ENCODE peak calls at places on chromosomes 7 and 10, in six cellular contexts. F is NCI-H1092 treated with DMSO at 0.1 percent for 48 hours, K is RPMI7951, W is NCI-H1105, E is hypothalamus, N is kidney tubule cell. Q is an unnamed sample.

GRCh38 chr7:17298102-17298839 is at the start of gene AHR:
- DNase-seq in F (peak), K (peak), W (peak), E (peak), N (peak), Q (peak)

GRCh38 chr7:151865070-151865670 is 11.7 kb downstream of the PRKAG2 start:
- DNase-seq in F (no peak), K (no peak), W (no peak), E (no peak), N (no peak), Q (no peak)

GRCh38 chr10:63258920-63259678 is 126.0 kb downstream of the NRBF2 start:
- DNase-seq in F (no peak), K (no peak), W (no peak), E (no peak), N (no peak), Q (no peak)

GRCh38 chr7:93046641-93047040 is 71.1 kb downstream of the SAMD9 start:
- DNase-seq in F (no peak), K (peak), W (no peak), E (no peak), N (peak), Q (no peak)

GRCh38 chr10:77977016-77977415 is 50.5 kb upstream of the DLG5 start:
- DNase-seq in F (no peak), K (no peak), W (no peak), E (no peak), N (no peak), Q (no peak)

GRCh38 chr10:120415709-120416330 is 41.2 kb upstream of the PLPP4 start:
- DNase-seq in F (no peak), K (peak), W (no peak), E (no peak), N (peak), Q (no peak)

GRCh38 chr7:157404845-157405481 is 68.2 kb downstream of the DNAJB6 start:
- DNase-seq in F (no peak), K (peak), W (no peak), E (no peak), N (peak), Q (peak)

GRCh38 chr7:50363327-50364060 is 59.0 kb downstream of the IKZF1 start:
- DNase-seq in F (no peak), K (no peak), W (no peak), E (no peak), N (no peak), Q (no peak)

GRCh38 chr7:6235029-6235627 is 37.3 kb downstream of the CYTH3 start:
- DNase-seq in F (no peak), K (no peak), W (no peak), E (no peak), N (no peak), Q (no peak)

GRCh38 chr7:25455649-25456251 is 227.5 kb upstream of the NPVF start:
- DNase-seq in F (no peak), K (peak), W (no peak), E (no peak), N (peak), Q (no peak)

GRCh38 chr10:125264091-125264490 is 103.7 kb upstream of the CTBP2 start:
- DNase-seq in F (no peak), K (no peak), W (no peak), E (no peak), N (no peak), Q (no peak)

GRCh38 chr7:39703143-39703542 is 79.8 kb downstream of the RALA start:
- DNase-seq in F (no peak), K (no peak), W (no peak), E (no peak), N (no peak), Q (no peak)

GRCh38 chr10:48760983-48761382 is 76.3 kb downstream of the WDFY4 start:
- DNase-seq in F (peak), K (no peak), W (no peak), E (no peak), N (no peak), Q (no peak)

GRCh38 chr10:59872892-59873463 is 33.4 kb downstream of the CCDC6 start:
- DNase-seq in F (no peak), K (peak), W (no peak), E (no peak), N (peak), Q (no peak)

GRCh38 chr7:101947899-101948298 is 130.5 kb downstream of the CUX1 start:
- DNase-seq in F (peak), K (peak), W (peak), E (peak), N (no peak), Q (no peak)

GRCh38 chr7:46076527-46076926 is 155.5 kb upstream of the IGFBP3 start:
- DNase-seq in F (no peak), K (no peak), W (no peak), E (no peak), N (no peak), Q (no peak)

GRCh38 chr7:77565917-77566316 is 28.8 kb downstream of the PTPN12 start:
- DNase-seq in F (no peak), K (peak), W (no peak), E (no peak), N (peak), Q (no peak)